ENCODE peak calls at places on chromosomes 7 and 10, in seven cellular contexts. E is DND-41, S is heart right ventricle, O is cardiac muscle cell, K is A549, X is body of pancreas, Y is left lung. U is an unnamed sample.

GRCh38 chr10:126017961-126018560 is 121.7 kb downstream of the FANK1 start:
- DNase-seq in Y (no peak), O (no peak), K (no peak), S (no peak), X (peak), E (no peak), U (no peak)

GRCh38 chr10:70430489-70431445 is 10.7 kb downstream of the NODAL start:
- DNase-seq in X (peak), K (no peak), Y (peak), O (peak), E (no peak), S (peak), U (no peak)

GRCh38 chr10:11290156-11290890 is 272.7 kb downstream of the CELF2 start:
- DNase-seq in S (no peak), O (no peak), K (no peak), X (no peak), E (no peak), Y (no peak), U (no peak)

GRCh38 chr10:36506696-36507477 is 618.5 kb upstream of the ANKRD30A start:
- DNase-seq in S (no peak), K (no peak), Y (no peak), O (no peak), X (no peak), E (no peak), U (no peak)

GRCh38 chr7:143372070-143372469 is 9.1 kb upstream of the ZYX start:
- DNase-seq in O (no peak), K (no peak), Y (peak), X (peak), S (peak), E (peak), U (peak)

GRCh38 chr7:21850531-21851285 is 95.0 kb downstream of the CDCA7L start:
- DNase-seq in S (no peak), O (no peak), Y (no peak), E (no peak), X (no peak), K (no peak), U (peak)

GRCh38 chr10:110566472-110567200 is 859 bp upstream of the SMC3 start:
- DNase-seq in E (peak), O (no peak), Y (no peak), K (no peak), S (no peak), X (no peak), U (no peak)

GRCh38 chr10:103849880-103850571 is 5.3 kb downstream of the SH3PXD2A start:
- DNase-seq in X (no peak), O (no peak), K (no peak), E (no peak), S (no peak), Y (no peak), U (peak)

GRCh38 chr10:47260505-47261111 is 39.4 kb upstream of the GDF10 start:
- DNase-seq in O (peak), E (no peak), Y (no peak), S (no peak), K (no peak), X (no peak), U (no peak)

DNA sequence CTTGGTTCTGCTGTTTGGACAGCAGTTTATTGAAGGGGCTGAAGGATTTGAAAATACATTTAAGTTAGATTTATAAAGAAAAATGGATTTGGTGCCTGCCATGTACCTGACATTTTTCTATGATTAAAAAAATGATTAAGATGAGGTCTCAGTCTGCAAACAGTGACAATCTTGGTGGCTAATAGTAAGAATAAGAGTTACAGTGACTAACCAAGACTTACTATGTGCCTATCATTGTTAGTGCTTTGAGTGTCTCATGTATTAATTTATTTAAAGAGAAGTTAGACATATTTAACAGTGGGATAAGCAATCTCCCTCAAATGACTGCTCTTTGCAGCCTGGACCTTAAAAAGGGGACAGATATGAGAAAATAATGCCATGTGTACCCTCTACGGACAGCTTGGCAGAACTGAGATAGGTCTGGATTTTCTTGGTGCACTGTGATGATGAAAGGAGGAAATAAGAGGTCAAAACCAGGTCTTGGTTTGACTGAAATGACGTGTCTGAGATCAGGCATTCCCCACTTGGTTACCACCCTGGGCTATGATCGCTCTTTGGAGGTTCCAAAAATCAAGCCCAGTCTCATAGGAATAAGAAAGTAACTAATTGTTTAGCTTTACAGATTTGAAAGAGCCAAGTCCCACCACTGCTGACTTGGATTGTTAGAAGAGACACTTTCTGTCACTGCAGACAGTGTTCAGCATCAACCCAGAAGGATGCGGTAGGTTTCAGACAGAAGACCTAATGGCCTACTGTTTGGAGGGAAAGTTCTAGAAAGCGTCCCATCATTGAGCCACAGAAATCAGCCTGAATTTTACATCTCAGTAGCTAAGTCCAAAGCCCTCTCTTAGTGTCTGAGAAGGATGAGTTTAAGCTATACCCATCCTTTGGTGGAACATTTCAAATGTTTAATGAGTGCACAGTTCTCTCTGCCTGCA is 2.1 kb downstream of the CASP7 start:
- DNase-seq in O (no peak), E (no peak), S (no peak), Y (no peak), K (no peak), X (no peak), U (no peak)
- H3K27ac ChIP-seq in O (no peak), E (no peak), S (peak), Y (no peak), K (no peak), X (no peak), U (no peak)

GRCh38 chr7:91564101-91564500 is 299.9 kb downstream of the FZD1 start:
- DNase-seq in X (no peak), O (no peak), Y (no peak), K (no peak), S (no peak), E (no peak), U (no peak)

GRCh38 chr7:91565499-91566331 is 301.5 kb downstream of the FZD1 start:
- DNase-seq in E (no peak), X (peak), K (no peak), S (no peak), O (no peak), Y (no peak), U (no peak)

GRCh38 chr7:91567111-91568012 is 303.1 kb downstream of the FZD1 start:
- DNase-seq in S (no peak), O (no peak), X (no peak), K (no peak), E (no peak), Y (no peak), U (no peak)

GRCh38 chr7:91568138-91568537 is 303.9 kb downstream of the FZD1 start:
- DNase-seq in O (no peak), E (no peak), X (no peak), Y (no peak), K (no peak), S (no peak), U (no peak)

GRCh38 chr7:91566333-91566732 is 302.1 kb downstream of the FZD1 start:
- DNase-seq in E (no peak), O (no peak), Y (no peak), X (no peak), S (no peak), K (no peak), U (no peak)
- H3K4me3 ChIP-seq in E (no peak), O (no peak), Y (no peak), X (no peak), S (no peak), K (no peak), U (no peak)

DNA sequence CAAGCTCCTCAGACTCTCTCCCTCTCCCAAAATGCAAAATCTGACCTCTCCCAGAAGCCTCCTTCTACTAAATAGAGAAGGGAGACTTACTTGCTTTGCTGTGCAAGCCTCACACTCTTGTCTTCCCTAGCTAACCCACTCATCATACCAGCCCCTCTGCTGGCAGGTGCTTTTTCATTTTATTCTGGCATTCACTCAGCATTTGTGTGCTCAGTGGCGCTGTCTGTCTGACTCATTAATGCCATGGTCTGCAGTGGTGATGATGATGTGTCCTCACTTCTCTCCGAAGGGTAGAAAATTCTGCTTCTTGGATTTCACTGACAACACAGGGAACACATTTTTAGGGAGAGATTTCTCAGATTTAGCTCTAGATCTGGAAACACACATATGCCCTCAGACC is 22.0 kb upstream of the BTRC start:
- DNase-seq in E (no peak), K (no peak), X (no peak), Y (no peak), S (no peak), O (no peak), U (no peak)
- H3K27ac ChIP-seq in E (no peak), K (no peak), X (no peak), Y (no peak), S (no peak), O (no peak), U (no peak)

DNA sequence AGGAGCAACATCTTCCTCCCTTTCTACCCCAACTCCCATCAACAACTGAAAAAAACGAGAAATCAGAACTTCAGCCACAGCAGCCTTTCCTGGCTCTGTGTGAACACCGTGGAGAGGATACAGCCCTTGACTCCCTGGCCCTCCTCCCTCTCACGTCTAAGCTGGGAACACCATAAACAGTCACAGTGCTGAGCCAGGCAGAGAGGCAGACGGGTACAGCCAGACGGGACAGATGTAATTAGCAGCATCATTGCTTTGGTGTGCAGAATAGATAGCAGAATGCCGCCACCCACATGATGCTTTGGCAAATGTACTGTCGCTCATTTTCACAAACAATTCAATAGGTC is 63.5 kb downstream of the RGS10 start:
- DNase-seq in X (no peak), S (no peak), K (no peak), Y (no peak), E (peak), O (no peak), U (no peak)
- H3K4me3 ChIP-seq in X (no peak), S (no peak), K (no peak), Y (no peak), E (no peak), O (no peak), U (no peak)

DNA sequence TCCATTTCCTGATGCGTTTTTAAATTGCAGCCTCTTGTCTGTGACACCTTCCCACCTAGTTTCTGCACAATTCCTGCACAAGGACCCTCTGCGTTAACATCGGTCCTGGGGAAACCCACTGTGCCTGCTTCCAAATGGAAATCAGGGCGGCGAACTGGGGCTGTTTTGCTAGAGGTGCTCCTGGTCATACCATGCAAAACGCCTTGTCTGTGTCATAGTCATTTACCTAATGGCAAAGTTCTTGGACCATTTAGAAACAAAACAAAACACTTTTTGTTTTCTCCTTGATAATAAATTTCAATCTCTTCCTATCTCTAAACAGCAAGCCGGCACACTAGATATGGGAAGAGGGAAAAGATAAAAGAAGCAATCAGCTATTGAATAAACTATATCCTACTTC is 206.9 kb upstream of the KLF14 start:
- DNase-seq in X (peak), E (no peak), Y (no peak), O (no peak), K (no peak), S (no peak), U (no peak)
- H3K27ac ChIP-seq in X (peak), E (no peak), Y (peak), O (no peak), K (peak), S (peak), U (peak)